ENCODE peak calls at places on chromosomes 7 and 10, in eight cellular contexts. O, C, R, X, J, P, Z and G are unnamed samples.

GRCh38 chr10:132851451-132851850 is 65.5 kb upstream of the NKX6-2 start:
- DNase-seq in P (no peak), X (no peak), Z (no peak), C (no peak), J (no peak), O (no peak), R (no peak), G (no peak)

GRCh38 chr10:13803566-13804554 is 217.1 kb downstream of the PRPF18 start:
- DNase-seq in Z (no peak), R (no peak), J (no peak), P (no peak), O (no peak), C (peak; percentile 52), X (no peak), G (no peak)

GRCh38 chr7:22153427-22154106 is 203.4 kb downstream of the RAPGEF5 start:
- DNase-seq in O (no peak), R (no peak), P (no peak), Z (no peak), J (no peak), X (no peak), C (no peak), G (no peak)

GRCh38 chr7:158284121-158284520 is 303.5 kb downstream of the PTPRN2 start:
- DNase-seq in O (no peak), X (no peak), R (no peak), Z (peak; percentile 58), J (no peak), P (no peak), C (no peak), G (no peak)

GRCh38 chr10:126686732-126687693 is 16.5 kb upstream of the C10orf90 start:
- DNase-seq in J (no peak), C (no peak), X (no peak), R (no peak), Z (no peak), P (no peak), O (no peak), G (no peak)

GRCh38 chr10:42690449-42691360 is 52.3 kb upstream of the ZNF33B start:
- DNase-seq in Z (no peak), X (no peak), P (no peak), R (no peak), C (no peak), J (no peak), O (no peak), G (no peak)

GRCh38 chr7:119281181-119281846 is 991.7 kb upstream of the KCND2 start:
- DNase-seq in X (no peak), C (no peak), Z (no peak), P (no peak), J (no peak), O (no peak), R (no peak), G (no peak)

GRCh38 chr10:83089335-83089734 is 1050.0 kb upstream of the GHITM start:
- DNase-seq in X (no peak), Z (no peak), C (no peak), P (no peak), R (no peak), O (no peak), J (no peak), G (no peak)

GRCh38 chr7:132758983-132759382 is 182.7 kb upstream of the PLXNA4 start:
- DNase-seq in X (no peak), C (no peak), Z (no peak), P (no peak), J (no peak), R (no peak), O (no peak), G (no peak)

GRCh38 chr10:109103278-109103677 is 820.0 kb downstream of the XPNPEP1 start:
- DNase-seq in O (no peak), R (no peak), C (no peak), J (no peak), Z (no peak), P (no peak), X (no peak), G (no peak)

GRCh38 chr7:69062020-69062760 is 536.1 kb upstream of the AUTS2 start:
- DNase-seq in R (no peak), Z (no peak), J (peak; percentile 2), X (peak; percentile 40), O (no peak), C (peak; percentile 33), P (no peak), G (no peak)

GRCh38 chr7:127845497-127846214 is 185.6 kb downstream of the LRRC4 start:
- DNase-seq in Z (no peak), C (no peak), O (no peak), R (no peak), J (no peak), P (no peak), X (no peak), G (no peak)

GRCh38 chr7:50687575-50688261 is 95.0 kb downstream of the GRB10 start:
- DNase-seq in J (no peak), X (no peak), C (peak; percentile 90), Z (no peak), P (no peak), R (no peak), O (no peak), G (no peak)

DNA sequence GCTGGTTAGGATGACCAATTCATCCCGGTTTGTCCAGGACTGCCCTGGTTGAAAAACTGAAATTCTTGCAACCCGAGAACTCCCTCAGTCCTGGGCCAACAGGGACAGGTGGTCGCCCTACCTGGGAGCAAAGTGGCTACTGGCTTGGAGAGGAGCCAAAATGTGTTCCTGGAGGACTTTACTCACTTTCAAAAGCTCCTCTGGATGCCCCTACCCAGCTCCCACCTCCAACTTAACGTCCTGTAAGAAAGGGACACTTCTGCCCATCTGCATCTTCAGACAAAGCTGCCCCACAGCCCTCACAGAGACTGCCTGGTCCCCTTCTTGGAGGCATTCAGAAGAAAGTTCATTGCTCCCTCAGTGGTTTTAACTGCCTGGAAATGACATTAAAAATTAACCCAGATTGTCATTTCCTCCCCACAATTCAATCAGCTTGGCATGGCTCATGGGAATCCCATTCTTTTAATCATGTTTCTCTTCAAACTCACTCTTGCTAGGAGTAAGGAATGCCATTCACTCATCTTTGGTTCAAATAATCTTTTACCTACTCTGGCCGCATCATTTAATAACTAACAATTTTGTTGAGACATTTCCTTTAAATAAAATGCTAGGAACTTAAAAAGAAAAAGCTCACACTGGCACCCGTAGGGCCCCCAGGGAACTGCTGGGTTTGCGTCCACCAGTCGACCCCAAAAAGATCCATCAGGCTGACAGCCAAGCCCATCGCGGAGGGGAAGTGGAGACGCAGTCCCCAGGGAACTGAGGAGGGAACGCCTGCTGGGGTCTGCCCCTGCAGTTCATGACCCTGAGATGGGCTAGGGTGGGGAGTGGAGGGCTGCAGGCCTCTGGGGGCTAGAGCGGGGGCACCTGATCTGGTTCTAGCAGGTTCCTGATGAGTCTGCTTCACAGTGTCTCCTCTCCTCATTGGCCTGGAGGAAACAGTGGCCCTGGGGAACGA is 24.2 kb upstream of the HSPA12A start:
- DNase-seq in O (no peak), X (no peak), R (no peak), J (no peak), Z (peak; percentile 54), C (no peak), P (no peak), G (no peak)
- TF ChIP-seq CTCF in O (no peak), X (no peak), R (no peak), J (no peak), Z (no peak), C (no peak), P (no peak), G (no peak)

GRCh38 chr7:106893591-106893990 is 28.5 kb downstream of the PIK3CG start:
- DNase-seq in C (no peak), J (no peak), X (no peak), Z (no peak), O (no peak), P (no peak), R (no peak), G (no peak)
- TF ChIP-seq CTCF in C (no peak), J (no peak), X (no peak), Z (no peak), O (no peak), P (no peak), R (no peak), G (no peak)

GRCh38 chr7:1925349-1925748 is 255.3 kb downstream of the ELFN1 start:
- DNase-seq in O (no peak), P (no peak), J (no peak), C (peak; percentile 28), X (no peak), R (no peak), Z (peak; percentile 32), G (no peak)
- TF ChIP-seq CTCF in O (no peak), P (peak; percentile 26), J (no peak), C (peak; percentile 22), X (no peak), R (no peak), Z (no peak), G (no peak)

GRCh38 chr10:113015201-113015600 is 65.2 kb downstream of the TCF7L2 start:
- DNase-seq in R (no peak), Z (no peak), J (no peak), O (no peak), X (no peak), C (no peak), P (no peak), G (no peak)
- TF ChIP-seq CTCF in R (no peak), Z (no peak), J (no peak), O (no peak), X (no peak), C (no peak), P (no peak), G (no peak)

GRCh38 chr7:43443380-43443779 is 139.5 kb upstream of the STK17A start:
- DNase-seq in O (no peak), R (no peak), P (no peak), J (no peak), X (no peak), Z (no peak), C (no peak), G (no peak)

GRCh38 chr7:43444711-43445578 is 138.0 kb upstream of the STK17A start:
- DNase-seq in Z (no peak), C (no peak), P (no peak), J (no peak), O (no peak), R (no peak), X (no peak), G (no peak)

GRCh38 chr7:43441217-43441616 is 141.7 kb upstream of the STK17A start:
- DNase-seq in C (no peak), Z (no peak), X (no peak), R (no peak), P (no peak), J (no peak), O (no peak), G (no peak)

GRCh38 chr7:43438897-43439479 is 143.9 kb upstream of the STK17A start:
- DNase-seq in O (no peak), X (no peak), J (no peak), P (no peak), R (no peak), Z (no peak), C (no peak), G (no peak)

GRCh38 chr7:43439631-43440401 is 143.1 kb upstream of the STK17A start:
- DNase-seq in O (no peak), Z (peak; percentile 83), X (peak; percentile 18), J (peak; percentile 15), P (peak; percentile 33), R (peak; percentile 27), C (peak; percentile 71), G (peak; percentile 86)
- TF ChIP-seq CTCF in O (peak; percentile 66), Z (peak; percentile 72), X (peak; percentile 98), J (peak; percentile 89), P (peak; percentile 63), R (peak; percentile 64), C (peak; percentile 62), G (peak; percentile 93)

DNA sequence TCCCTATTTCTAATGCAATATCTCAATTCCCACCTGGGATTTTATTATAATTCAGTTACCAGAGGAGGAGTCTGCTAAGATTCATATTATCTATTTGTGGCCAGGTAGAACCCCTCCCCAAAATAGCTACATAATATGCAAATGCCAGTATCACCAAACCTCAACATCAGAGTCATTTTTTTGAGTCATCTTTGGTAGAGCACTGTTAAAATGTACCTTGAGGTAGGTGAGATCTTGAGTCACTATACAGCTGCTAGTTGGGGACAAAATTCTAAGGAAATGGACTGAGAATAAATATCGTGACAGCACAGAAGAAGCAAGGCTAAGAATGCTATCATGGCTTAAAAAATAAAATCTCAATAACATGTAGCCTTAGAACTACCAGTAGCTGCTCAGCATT is 4.7 kb upstream of the CRYGN start:
- DNase-seq in Z (no peak), O (no peak), R (no peak), J (no peak), C (no peak), X (no peak), P (no peak), G (no peak)
- TF ChIP-seq CTCF in Z (no peak), O (no peak), R (no peak), J (no peak), C (no peak), X (no peak), P (no peak), G (no peak)